ENCODE peak calls at places on chromosomes 6 and 20, in five cellular contexts. One of them, this sample, is unnamed.

GRCh38 chr6:54244430-54244829 is 63.8 kb upstream of the TINAG start:
- DNase-seq in left ventricle myocardium inferior: no peak
- DNase-seq in testis: no peak
- DNase-seq in colonic mucosa: no peak
- DNase-seq in dorsolateral prefrontal cortex: no peak
- DNase-seq in this sample: no peak

GRCh38 chr6:158654498-158654897 is 4.6 kb downstream of the SYTL3 start:
- DNase-seq in left ventricle myocardium inferior: peak
- DNase-seq in testis: peak
- DNase-seq in colonic mucosa: peak
- DNase-seq in dorsolateral prefrontal cortex: peak
- DNase-seq in this sample: peak

GRCh38 chr6:7529141-7529540 is 12.3 kb upstream of the DSP start:
- DNase-seq in left ventricle myocardium inferior: no peak
- DNase-seq in testis: no peak
- DNase-seq in colonic mucosa: no peak
- DNase-seq in dorsolateral prefrontal cortex: no peak
- DNase-seq in this sample: peak

GRCh38 chr6:81086931-81087330 is 665.5 kb downstream of the TENT5A start:
- DNase-seq in left ventricle myocardium inferior: no peak
- DNase-seq in testis: no peak
- DNase-seq in colonic mucosa: no peak
- DNase-seq in dorsolateral prefrontal cortex: no peak
- DNase-seq in this sample: no peak

GRCh38 chr6:99613705-99614429 is 7.2 kb downstream of the PRDM13 start:
- DNase-seq in left ventricle myocardium inferior: no peak
- DNase-seq in testis: no peak
- DNase-seq in colonic mucosa: no peak
- DNase-seq in dorsolateral prefrontal cortex: no peak
- DNase-seq in this sample: peak

GRCh38 chr6:142929751-142930358 is 15.1 kb downstream of the HIVEP2 start:
- DNase-seq in left ventricle myocardium inferior: no peak
- DNase-seq in testis: no peak
- DNase-seq in colonic mucosa: no peak
- DNase-seq in dorsolateral prefrontal cortex: no peak
- DNase-seq in this sample: no peak

GRCh38 chr6:169167581-169168301 is 85.9 kb downstream of the THBS2 start:
- DNase-seq in left ventricle myocardium inferior: peak
- DNase-seq in testis: no peak
- DNase-seq in colonic mucosa: no peak
- DNase-seq in dorsolateral prefrontal cortex: no peak
- DNase-seq in this sample: no peak

GRCh38 chr6:1610497-1611321 is 994 bp downstream of the FOXC1 start:
- DNase-seq in left ventricle myocardium inferior: no peak
- DNase-seq in testis: no peak
- DNase-seq in colonic mucosa: no peak
- DNase-seq in dorsolateral prefrontal cortex: no peak
- DNase-seq in this sample: peak

GRCh38 chr20:64148581-64148980 is 15.7 kb upstream of the MYT1 start:
- DNase-seq in left ventricle myocardium inferior: no peak
- DNase-seq in testis: no peak
- DNase-seq in colonic mucosa: no peak
- DNase-seq in dorsolateral prefrontal cortex: no peak
- DNase-seq in this sample: no peak

GRCh38 chr20:53334861-53335260 is 258.8 kb downstream of the ZNF217 start:
- DNase-seq in left ventricle myocardium inferior: no peak
- DNase-seq in testis: no peak
- DNase-seq in colonic mucosa: no peak
- DNase-seq in dorsolateral prefrontal cortex: no peak
- DNase-seq in this sample: no peak

GRCh38 chr6:8918196-8918595 is 482.9 kb upstream of the SLC35B3 start:
- DNase-seq in left ventricle myocardium inferior: no peak
- DNase-seq in testis: no peak
- DNase-seq in colonic mucosa: no peak
- DNase-seq in dorsolateral prefrontal cortex: no peak
- DNase-seq in this sample: no peak

GRCh38 chr6:40906759-40907158 is 132.3 kb downstream of the UNC5CL start:
- DNase-seq in left ventricle myocardium inferior: no peak
- DNase-seq in testis: no peak
- DNase-seq in colonic mucosa: no peak
- DNase-seq in dorsolateral prefrontal cortex: no peak
- DNase-seq in this sample: no peak

GRCh38 chr6:16481680-16482079 is 243.3 kb downstream of the GMPR start:
- DNase-seq in left ventricle myocardium inferior: no peak
- DNase-seq in testis: no peak
- DNase-seq in colonic mucosa: no peak
- DNase-seq in dorsolateral prefrontal cortex: no peak
- DNase-seq in this sample: no peak

GRCh38 chr6:55023231-55023630 is 151.1 kb upstream of the HCRTR2 start:
- DNase-seq in left ventricle myocardium inferior: no peak
- DNase-seq in testis: no peak
- DNase-seq in colonic mucosa: no peak
- DNase-seq in dorsolateral prefrontal cortex: no peak
- DNase-seq in this sample: no peak

GRCh38 chr6:155380666-155381332 is 66.5 kb upstream of the TFB1M start:
- DNase-seq in left ventricle myocardium inferior: no peak
- DNase-seq in testis: no peak
- DNase-seq in colonic mucosa: no peak
- DNase-seq in dorsolateral prefrontal cortex: no peak
- DNase-seq in this sample: no peak

GRCh38 chr6:98039876-98040605 is 757.0 kb upstream of the MMS22L start:
- DNase-seq in left ventricle myocardium inferior: no peak
- DNase-seq in testis: no peak
- DNase-seq in colonic mucosa: no peak
- DNase-seq in dorsolateral prefrontal cortex: no peak
- DNase-seq in this sample: no peak

GRCh38 chr6:24951831-24952299 is 16.1 kb upstream of the RIPOR2 start:
- DNase-seq in left ventricle myocardium inferior: no peak
- DNase-seq in testis: no peak
- DNase-seq in colonic mucosa: no peak
- DNase-seq in dorsolateral prefrontal cortex: no peak
- DNase-seq in this sample: no peak

GRCh38 chr6:55449219-55449618 is 122.0 kb downstream of the GFRAL start:
- DNase-seq in left ventricle myocardium inferior: no peak
- DNase-seq in testis: no peak
- DNase-seq in colonic mucosa: no peak
- DNase-seq in dorsolateral prefrontal cortex: no peak
- DNase-seq in this sample: peak

GRCh38 chr6:31701666-31702420 is 1.3 kb downstream of the ABHD16A start:
- DNase-seq in left ventricle myocardium inferior: peak
- DNase-seq in testis: no peak
- DNase-seq in colonic mucosa: no peak
- DNase-seq in dorsolateral prefrontal cortex: no peak
- DNase-seq in this sample: no peak

GRCh38 chr6:11275598-11275997 is 43.1 kb upstream of the NEDD9 start:
- DNase-seq in left ventricle myocardium inferior: no peak
- DNase-seq in testis: no peak
- DNase-seq in colonic mucosa: peak
- DNase-seq in dorsolateral prefrontal cortex: no peak
- DNase-seq in this sample: no peak

GRCh38 chr6:147699637-147700036 is 191.1 kb downstream of the SAMD5 start:
- DNase-seq in left ventricle myocardium inferior: no peak
- DNase-seq in testis: no peak
- DNase-seq in colonic mucosa: no peak
- DNase-seq in dorsolateral prefrontal cortex: no peak
- DNase-seq in this sample: no peak

GRCh38 chr6:7175463-7175862 is 67.7 kb downstream of the RREB1 start:
- DNase-seq in left ventricle myocardium inferior: no peak
- DNase-seq in testis: peak
- DNase-seq in colonic mucosa: no peak
- DNase-seq in dorsolateral prefrontal cortex: no peak
- DNase-seq in this sample: no peak

GRCh38 chr6:134880487-134881190 is 69.3 kb downstream of the ALDH8A1 start:
- DNase-seq in left ventricle myocardium inferior: no peak
- DNase-seq in testis: no peak
- DNase-seq in colonic mucosa: no peak
- DNase-seq in dorsolateral prefrontal cortex: no peak
- DNase-seq in this sample: no peak

GRCh38 chr6:23002044-23002619 is 432.8 kb downstream of the HDGFL1 start:
- DNase-seq in left ventricle myocardium inferior: no peak
- DNase-seq in testis: no peak
- DNase-seq in colonic mucosa: no peak
- DNase-seq in dorsolateral prefrontal cortex: no peak
- DNase-seq in this sample: no peak

GRCh38 chr6:129555206-129555832 is 154.7 kb downstream of the ARHGAP18 start:
- DNase-seq in left ventricle myocardium inferior: no peak
- DNase-seq in testis: no peak
- DNase-seq in colonic mucosa: no peak
- DNase-seq in dorsolateral prefrontal cortex: no peak
- DNase-seq in this sample: no peak

GRCh38 chr6:159683722-159684304 is 9.2 kb downstream of the SOD2 start:
- DNase-seq in left ventricle myocardium inferior: no peak
- DNase-seq in testis: no peak
- DNase-seq in colonic mucosa: no peak
- DNase-seq in dorsolateral prefrontal cortex: no peak
- DNase-seq in this sample: no peak

GRCh38 chr20:34110025-34111013 is 1.7 kb downstream of the EIF2S2 start:
- DNase-seq in left ventricle myocardium inferior: no peak
- DNase-seq in testis: no peak
- DNase-seq in colonic mucosa: no peak
- DNase-seq in dorsolateral prefrontal cortex: no peak
- DNase-seq in this sample: no peak

DNA sequence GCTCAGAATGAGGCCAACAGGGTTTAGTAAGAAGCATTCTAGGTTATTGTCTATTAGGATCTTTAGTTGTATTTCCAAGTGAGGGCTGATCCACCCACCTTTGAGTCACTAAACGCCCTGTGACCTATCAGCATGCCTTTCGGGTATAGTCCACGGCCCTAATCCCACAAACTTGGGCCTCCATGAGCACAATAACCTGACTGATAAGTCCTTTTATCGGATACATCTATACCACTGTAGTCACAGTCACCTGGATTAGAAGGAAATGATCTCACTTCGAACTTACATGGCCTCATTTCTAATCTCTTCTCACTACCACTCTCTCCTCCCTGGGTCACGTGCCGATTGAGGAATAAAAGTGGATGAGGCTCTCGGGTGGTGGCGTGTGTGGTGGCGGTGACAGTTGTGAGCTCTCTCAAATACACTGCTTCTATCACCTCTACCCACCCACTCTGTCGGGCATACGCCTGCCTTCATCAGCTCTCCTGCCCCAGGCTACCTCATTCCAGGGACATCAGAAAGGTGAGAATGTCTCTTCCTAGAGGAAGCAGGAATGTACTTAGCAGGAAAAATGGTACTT is 65.2 kb downstream of the TRAM2 start:
- DNase-seq in left ventricle myocardium inferior: no peak
- DNase-seq in testis: no peak
- DNase-seq in colonic mucosa: no peak
- DNase-seq in dorsolateral prefrontal cortex: no peak
- DNase-seq in this sample: peak
- H3K27ac ChIP-seq in left ventricle myocardium inferior: peak
- H3K27ac ChIP-seq in testis: peak
- H3K27ac ChIP-seq in colonic mucosa: peak
- H3K27ac ChIP-seq in dorsolateral prefrontal cortex: peak
- H3K27ac ChIP-seq in this sample: peak

GRCh38 chr20:8196096-8196495 is 64.0 kb downstream of the PLCB1 start:
- DNase-seq in left ventricle myocardium inferior: no peak
- DNase-seq in testis: no peak
- DNase-seq in colonic mucosa: no peak
- DNase-seq in dorsolateral prefrontal cortex: no peak
- DNase-seq in this sample: no peak

GRCh38 chr20:8194721-8195120 is 62.7 kb downstream of the PLCB1 start:
- DNase-seq in left ventricle myocardium inferior: no peak
- DNase-seq in testis: no peak
- DNase-seq in colonic mucosa: no peak
- DNase-seq in dorsolateral prefrontal cortex: no peak
- DNase-seq in this sample: no peak

GRCh38 chr20:8205996-8206395 is 73.9 kb downstream of the PLCB1 start:
- DNase-seq in left ventricle myocardium inferior: no peak
- DNase-seq in testis: no peak
- DNase-seq in colonic mucosa: no peak
- DNase-seq in dorsolateral prefrontal cortex: no peak
- DNase-seq in this sample: no peak

GRCh38 chr20:8203366-8203765 is 71.3 kb downstream of the PLCB1 start:
- DNase-seq in left ventricle myocardium inferior: no peak
- DNase-seq in testis: no peak
- DNase-seq in colonic mucosa: no peak
- DNase-seq in dorsolateral prefrontal cortex: no peak
- DNase-seq in this sample: no peak

GRCh38 chr20:8200220-8200619 is 68.2 kb downstream of the PLCB1 start:
- DNase-seq in left ventricle myocardium inferior: no peak
- DNase-seq in testis: no peak
- DNase-seq in colonic mucosa: no peak
- DNase-seq in dorsolateral prefrontal cortex: no peak
- DNase-seq in this sample: no peak
- H3K27ac ChIP-seq in left ventricle myocardium inferior: no peak
- H3K27ac ChIP-seq in testis: no peak
- H3K27ac ChIP-seq in colonic mucosa: no peak
- H3K27ac ChIP-seq in dorsolateral prefrontal cortex: no peak
- H3K27ac ChIP-seq in this sample: no peak

GRCh38 chr20:38156280-38156679 is 8.8 kb downstream of the TGM2 start:
- DNase-seq in left ventricle myocardium inferior: no peak
- DNase-seq in testis: no peak
- DNase-seq in colonic mucosa: no peak
- DNase-seq in dorsolateral prefrontal cortex: no peak
- DNase-seq in this sample: no peak
- H3K27ac ChIP-seq in left ventricle myocardium inferior: peak
- H3K27ac ChIP-seq in testis: no peak
- H3K27ac ChIP-seq in colonic mucosa: no peak
- H3K27ac ChIP-seq in dorsolateral prefrontal cortex: no peak
- H3K27ac ChIP-seq in this sample: no peak

GRCh38 chr20:1474325-1474724 is 7.7 kb upstream of the NSFL1C start:
- DNase-seq in left ventricle myocardium inferior: no peak
- DNase-seq in testis: no peak
- DNase-seq in colonic mucosa: no peak
- DNase-seq in dorsolateral prefrontal cortex: no peak
- DNase-seq in this sample: no peak

GRCh38 chr20:1478566-1478965 is 11.9 kb upstream of the NSFL1C start:
- DNase-seq in left ventricle myocardium inferior: no peak
- DNase-seq in testis: no peak
- DNase-seq in colonic mucosa: no peak
- DNase-seq in dorsolateral prefrontal cortex: no peak
- DNase-seq in this sample: no peak

GRCh38 chr20:1474817-1475603 is 8.4 kb upstream of the NSFL1C start:
- DNase-seq in left ventricle myocardium inferior: no peak
- DNase-seq in testis: no peak
- DNase-seq in colonic mucosa: no peak
- DNase-seq in dorsolateral prefrontal cortex: no peak
- DNase-seq in this sample: no peak

GRCh38 chr20:1479831-1480595 is 11.2 kb downstream of the SIRPB2 start:
- DNase-seq in left ventricle myocardium inferior: no peak
- DNase-seq in testis: no peak
- DNase-seq in colonic mucosa: no peak
- DNase-seq in dorsolateral prefrontal cortex: no peak
- DNase-seq in this sample: no peak

DNA sequence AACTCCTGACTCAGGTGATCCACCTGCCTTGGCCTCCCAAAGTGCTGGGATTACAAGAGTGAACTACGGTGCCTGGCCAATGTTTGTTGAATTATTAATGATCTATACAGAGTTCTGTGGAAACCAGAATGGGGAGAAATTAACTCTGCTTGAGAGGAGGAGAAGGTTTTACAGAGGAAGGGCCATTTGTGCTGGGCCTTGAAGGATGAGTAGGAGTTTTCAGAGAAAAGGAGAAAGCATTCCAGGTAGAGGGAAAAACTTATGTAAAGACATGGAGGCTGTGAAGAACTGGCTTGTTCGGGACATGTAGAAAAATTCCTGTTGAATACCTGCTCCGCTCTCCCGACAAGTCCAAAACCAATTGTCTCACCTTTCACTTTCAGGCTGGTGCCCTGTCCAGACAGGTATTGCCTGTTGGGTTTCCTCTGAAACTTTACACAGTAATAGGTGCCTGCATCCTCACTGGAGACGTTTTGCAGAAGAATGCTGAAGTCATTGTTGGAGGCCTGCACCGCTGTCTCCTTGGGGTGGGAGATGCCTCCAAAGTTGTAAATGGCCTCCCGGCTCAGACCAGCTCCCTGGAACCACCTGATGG is 11.3 kb upstream of the NSFL1C start:
- DNase-seq in left ventricle myocardium inferior: no peak
- DNase-seq in testis: no peak
- DNase-seq in colonic mucosa: no peak
- DNase-seq in dorsolateral prefrontal cortex: no peak
- DNase-seq in this sample: no peak
- H3K27ac ChIP-seq in left ventricle myocardium inferior: no peak
- H3K27ac ChIP-seq in testis: no peak
- H3K27ac ChIP-seq in colonic mucosa: no peak
- H3K27ac ChIP-seq in dorsolateral prefrontal cortex: no peak
- H3K27ac ChIP-seq in this sample: no peak